ENCODE peak calls at places on chromosome 14, in four cellular contexts. T, G, J and W are unnamed samples.

GRCh38 chr14:22456421-22456820 is 132.6 kb downstream of the DAD1 start:
- DNase-seq in T (no peak), G (no peak), J (no peak), W (no peak)

GRCh38 chr14:104346608-104347007 is 208.2 kb downstream of the KIF26A start:
- DNase-seq in T (no peak), G (no peak), J (no peak), W (no peak)

GRCh38 chr14:104184506-104184905 is 46.1 kb downstream of the KIF26A start:
- DNase-seq in T (no peak), G (no peak), J (no peak), W (no peak)

GRCh38 chr14:52369305-52369781 is 55.2 kb downstream of the PTGER2 start:
- DNase-seq in T (no peak), G (peak; percentile 40), J (peak; percentile 82), W (peak; percentile 60)

GRCh38 chr14:74618078-74618952 is 6.3 kb upstream of the LTBP2 start:
- DNase-seq in T (no peak), G (peak; percentile 93), J (no peak), W (peak; percentile 92)

GRCh38 chr14:104256025-104256424 is 117.6 kb downstream of the KIF26A start:
- DNase-seq in T (no peak), G (no peak), J (no peak), W (no peak)

GRCh38 chr14:54356172-54356571 is 40.6 kb upstream of the CDKN3 start:
- DNase-seq in T (no peak), G (peak; percentile 100), J (no peak), W (peak; percentile 66)

GRCh38 chr14:59363545-59364226 is 101.5 kb downstream of the GPR135 start:
- DNase-seq in T (no peak), G (peak; percentile 98), J (no peak), W (peak; percentile 55)

GRCh38 chr14:102317564-102318248 is 1.8 kb upstream of the ZNF839 start:
- DNase-seq in T (peak; percentile 88), G (peak; percentile 61), J (no peak), W (peak; percentile 66)

GRCh38 chr14:64060648-64061096 is 207.9 kb downstream of the SYNE2 start:
- DNase-seq in T (peak; percentile 38), G (peak; percentile 69), J (no peak), W (peak; percentile 95)

GRCh38 chr14:100149789-100150611 is 9.4 kb downstream of the DEGS2 start:
- DNase-seq in T (no peak), G (peak; percentile 52), J (no peak), W (peak; percentile 57)

GRCh38 chr14:96095581-96096476 is 56.7 kb downstream of the C14orf132 start:
- DNase-seq in T (no peak), G (peak; percentile 78), J (no peak), W (peak; percentile 71)

GRCh38 chr14:73774244-73774575 is 60.0 kb upstream of the PNMA1 start:
- DNase-seq in T (no peak), G (no peak), J (no peak), W (no peak)

GRCh38 chr14:51546603-51547258 is 105.0 kb upstream of the FRMD6 start:
- DNase-seq in T (no peak), G (peak; percentile 33), J (no peak), W (no peak)

GRCh38 chr14:54472291-54472690 is 16.5 kb downstream of the GMFB start:
- DNase-seq in T (no peak), G (no peak), J (no peak), W (no peak)

GRCh38 chr14:33782923-33783322 is 168.0 kb downstream of the EGLN3 start:
- DNase-seq in T (no peak), G (no peak), J (no peak), W (no peak)

GRCh38 chr14:103531421-103532215 is 2.6 kb downstream of the TRMT61A start:
- DNase-seq in T (no peak), G (no peak), J (no peak), W (no peak)

GRCh38 chr14:59360923-59361794 is 104.0 kb downstream of the GPR135 start:
- DNase-seq in T (peak; percentile 78), G (peak; percentile 100), J (peak; percentile 16), W (peak; percentile 92)

GRCh38 chr14:38285962-38286361 is 30.1 kb upstream of the CLEC14A start:
- DNase-seq in T (no peak), G (no peak), J (no peak), W (no peak)

GRCh38 chr14:90630407-90630806 is 185.8 kb downstream of the TTC7B start:
- DNase-seq in T (no peak), G (no peak), J (no peak), W (peak; percentile 94)

GRCh38 chr14:34025325-34026017 is 74.6 kb upstream of the EGLN3 start:
- DNase-seq in T (no peak), G (no peak), J (no peak), W (no peak)

GRCh38 chr14:61226015-61226654 is 55.0 kb downstream of the TMEM30B start:
- DNase-seq in T (no peak), G (no peak), J (no peak), W (no peak)

GRCh38 chr14:31090872-31091764 is 64.9 kb upstream of the STRN3 start:
- DNase-seq in T (peak; percentile 80), G (peak; percentile 80), J (peak; percentile 85), W (peak; percentile 86)

GRCh38 chr14:99389171-99389826 is 91.4 kb downstream of the SETD3 start:
- DNase-seq in T (peak; percentile 20), G (peak; percentile 65), J (no peak), W (peak; percentile 60)

GRCh38 chr14:22641851-22642250 is 2.3 kb downstream of the OR6J1 start:
- DNase-seq in T (no peak), G (peak; percentile 67), J (no peak), W (peak; percentile 28)

GRCh38 chr14:100282766-100283419 is 23.4 kb downstream of the SLC25A29 start:
- DNase-seq in T (no peak), G (no peak), J (no peak), W (peak; percentile 20)

GRCh38 chr14:89298056-89298834 is 118.8 kb downstream of the FOXN3 start:
- DNase-seq in T (no peak), G (peak; percentile 66), J (no peak), W (no peak)

GRCh38 chr14:23300687-23301223 is 1.9 kb downstream of the PPP1R3E start:
- DNase-seq in T (peak; percentile 86), G (peak; percentile 29), J (no peak), W (peak; percentile 22)

DNA sequence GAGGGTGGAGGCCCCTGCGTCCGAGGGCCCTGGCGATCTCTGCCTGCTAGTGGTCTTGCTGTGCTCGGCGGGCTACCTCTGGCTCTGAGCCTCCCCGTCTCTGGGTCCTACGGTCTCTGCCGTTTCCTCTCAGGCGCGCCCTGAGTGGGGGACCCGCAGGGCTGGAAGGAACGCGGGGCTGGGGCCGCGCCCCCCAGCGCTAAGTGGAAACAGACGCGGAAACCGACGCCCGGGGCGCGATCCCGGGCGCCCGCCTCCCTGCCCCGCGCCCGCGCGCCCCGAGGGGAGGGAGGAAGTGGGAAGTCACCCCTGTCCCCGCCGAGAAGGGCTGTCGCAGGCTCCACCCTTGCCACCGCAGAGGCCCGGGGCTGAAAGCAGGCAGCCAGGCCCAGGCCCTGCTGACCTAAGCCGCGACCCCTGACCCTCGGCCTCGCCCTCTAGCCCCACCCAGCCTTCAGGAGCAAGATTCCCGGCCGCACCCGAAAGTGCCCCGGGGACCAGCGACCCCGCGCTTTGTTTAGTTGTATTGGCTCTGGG is 831 bp downstream of the CRIP1 start:
- DNase-seq in T (no peak), G (no peak), J (no peak), W (no peak)
- TF ChIP-seq CTCF in T (no peak), G (no peak), J (no peak), W (no peak)

GRCh38 chr14:80973918-80974317 is 18.5 kb downstream of the TSHR start:
- DNase-seq in T (no peak), G (no peak), J (no peak), W (no peak)

GRCh38 chr14:80979951-80980350 is 24.5 kb downstream of the TSHR start:
- DNase-seq in T (no peak), G (no peak), J (no peak), W (no peak)

GRCh38 chr14:80978403-80978802 is 23.0 kb downstream of the TSHR start:
- DNase-seq in T (no peak), G (no peak), J (no peak), W (no peak)

GRCh38 chr14:80974338-80975078 is 19.1 kb downstream of the TSHR start:
- DNase-seq in T (no peak), G (no peak), J (peak; percentile 48), W (peak; percentile 16)

DNA sequence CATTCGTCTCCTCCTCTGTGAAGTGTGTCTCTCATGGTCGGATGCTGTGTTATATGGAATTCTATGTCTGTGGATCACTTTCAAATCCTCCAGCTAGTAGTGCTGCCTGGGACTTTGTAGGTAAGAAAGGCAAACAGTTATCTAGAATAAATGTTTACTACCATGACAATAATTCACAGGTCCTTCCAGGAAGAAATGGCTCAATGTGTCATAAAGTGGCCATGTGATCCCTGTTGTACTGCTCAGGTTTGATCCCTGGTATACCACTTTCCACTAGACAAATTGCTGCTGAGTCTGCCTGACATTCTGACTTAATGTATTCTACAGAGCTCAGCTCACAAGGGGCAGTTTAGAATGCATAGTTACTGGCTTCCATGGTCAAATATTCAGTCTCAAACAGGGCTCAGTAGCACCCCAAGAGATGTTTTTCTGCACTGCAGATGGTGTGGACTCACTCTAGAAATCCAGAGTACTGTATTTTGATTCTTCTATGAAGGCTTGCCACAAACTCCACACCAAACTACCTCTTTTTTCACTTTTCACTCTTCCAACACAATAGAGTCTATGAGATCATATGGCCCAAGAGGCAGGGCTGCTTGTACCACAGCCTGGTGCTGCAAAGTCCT is 21.8 kb downstream of the TSHR start:
- DNase-seq in T (no peak), G (no peak), J (no peak), W (no peak)
- TF ChIP-seq CTCF in T (no peak), G (peak; percentile 26), J (no peak), W (no peak)

DNA sequence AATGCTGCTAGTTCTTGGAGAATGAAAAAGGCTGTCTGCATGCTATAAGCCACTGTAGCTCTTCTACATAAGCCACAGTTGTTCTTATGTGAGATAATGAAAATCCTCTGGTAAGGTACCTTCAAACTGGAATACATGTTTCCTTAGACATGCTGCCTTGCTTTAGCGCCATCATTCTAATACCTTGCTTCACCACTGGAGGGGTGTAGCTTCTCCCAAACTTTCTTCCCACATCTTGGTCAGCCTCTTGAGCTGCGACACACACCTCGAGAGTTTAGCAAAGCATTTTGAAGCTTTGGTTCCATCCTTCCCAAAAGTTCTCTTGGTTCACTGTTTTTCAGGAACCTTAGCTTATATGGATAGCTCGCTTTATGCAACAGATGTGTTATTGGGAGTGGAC is 69.5 kb downstream of the NKX2-1 start:
- DNase-seq in T (no peak), G (peak; percentile 39), J (no peak), W (peak; percentile 2)
- TF ChIP-seq CTCF in T (no peak), G (peak; percentile 41), J (no peak), W (peak; percentile 8)

GRCh38 chr14:94164685-94165431 is 9.3 kb upstream of the PPP4R4 start:
- DNase-seq in T (no peak), G (no peak), J (no peak), W (no peak)

GRCh38 chr14:94163806-94164205 is 10.3 kb upstream of the PPP4R4 start:
- DNase-seq in T (no peak), G (no peak), J (no peak), W (no peak)

GRCh38 chr14:94161979-94162378 is 12.1 kb upstream of the PPP4R4 start:
- DNase-seq in T (no peak), G (no peak), J (no peak), W (peak; percentile 14)

GRCh38 chr14:94162466-94162865 is 11.7 kb upstream of the PPP4R4 start:
- DNase-seq in T (no peak), G (no peak), J (no peak), W (no peak)

DNA sequence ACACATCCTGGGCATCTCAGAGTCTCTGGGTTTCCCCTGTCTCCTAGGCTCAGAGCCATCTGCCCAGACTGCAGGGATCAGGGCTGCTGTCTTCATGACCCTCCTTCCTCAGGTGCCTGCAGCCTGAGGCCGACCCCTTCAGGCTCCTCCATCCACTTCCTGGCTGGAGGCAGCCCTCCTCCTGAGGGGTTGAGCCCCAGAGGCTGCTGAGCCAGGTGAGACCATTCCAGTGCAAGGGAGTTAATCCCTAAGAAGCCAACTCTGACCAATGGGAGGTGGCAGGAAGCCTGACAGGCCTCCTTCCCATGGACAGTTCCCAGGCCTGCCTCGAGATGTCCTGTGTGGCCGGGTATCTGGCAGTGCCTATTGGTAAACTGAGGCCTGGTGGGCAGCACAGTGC is 8.4 kb upstream of the PPP4R4 start:
- DNase-seq in T (no peak), G (no peak), J (no peak), W (no peak)
- TF ChIP-seq CTCF in T (no peak), G (no peak), J (no peak), W (no peak)